ENCODE peak calls at places on chromosomes 16 and 17, in nine cellular contexts. F, G, L, O, Z, S, Q, K and W are unnamed samples.

GRCh38 chr17:42459983-42460300 is 1.3 kb downstream of the ATP6V0A1 start:
- DNase-seq in O (no peak), Q (peak; percentile 68), K (peak; percentile 90), Z (peak; percentile 54), F (peak; percentile 83), S (no peak), G (no peak), L (peak; percentile 41), W (no peak)

GRCh38 chr17:39769974-39770587 is 32.3 kb downstream of the GRB7 start:
- DNase-seq in K (no peak), L (peak; percentile 88), Q (peak; percentile 97), O (peak; percentile 80), Z (peak; percentile 60), S (no peak), G (no peak), F (no peak), W (peak; percentile 18)

GRCh38 chr17:69188064-69188463 is 40.6 kb downstream of the ABCA10 start:
- DNase-seq in Q (no peak), G (no peak), O (no peak), L (no peak), S (no peak), Z (no peak), F (peak; percentile 13), K (no peak), W (no peak)

GRCh38 chr17:70624208-70624607 is 454.9 kb downstream of the KCNJ2 start:
- DNase-seq in Z (no peak), L (no peak), G (no peak), S (no peak), K (peak; percentile 43), O (no peak), Q (no peak), F (no peak), W (no peak)

GRCh38 chr16:21159281-21159951 is 942 bp downstream of the LDAF1 start:
- DNase-seq in O (peak; percentile 24), G (peak; percentile 72), L (peak; percentile 39), Z (no peak), F (peak; percentile 17), Q (no peak), S (no peak), K (peak; percentile 68), W (no peak)

GRCh38 chr17:80318166-80318565 is 57.5 kb downstream of the RNF213 start:
- DNase-seq in L (no peak), S (no peak), G (no peak), Q (no peak), F (no peak), O (no peak), Z (no peak), K (no peak), W (no peak)

GRCh38 chr16:57689772-57690558 is 4.6 kb upstream of the DRC7 start:
- DNase-seq in G (no peak), L (no peak), Z (peak; percentile 83), Q (no peak), K (peak; percentile 96), S (no peak), F (peak; percentile 34), O (peak; percentile 77), W (no peak)

GRCh38 chr17:62666801-62667591 is 39.5 kb downstream of the MRC2 start:
- DNase-seq in Z (no peak), K (no peak), Q (no peak), L (no peak), F (no peak), G (no peak), O (no peak), S (no peak), W (no peak)

GRCh38 chr16:89574681-89575246 is 794 bp upstream of the CPNE7 start:
- DNase-seq in G (no peak), S (no peak), Z (peak; percentile 60), O (peak; percentile 46), L (peak; percentile 70), K (peak; percentile 82), Q (peak; percentile 68), F (peak; percentile 74), W (no peak)

GRCh38 chr16:12323007-12323699 is 346.6 kb downstream of the SNX29 start:
- DNase-seq in L (no peak), F (no peak), O (peak; percentile 58), S (no peak), Z (peak; percentile 59), Q (no peak), G (no peak), K (no peak), W (no peak)

GRCh38 chr16:4523686-4524085 is 14.9 kb downstream of the CDIP1 start:
- DNase-seq in O (no peak), F (no peak), L (no peak), Z (no peak), Q (no peak), G (no peak), K (no peak), S (no peak), W (no peak)

GRCh38 chr16:17368951-17369350 is 101.8 kb downstream of the XYLT1 start:
- DNase-seq in L (no peak), F (no peak), O (peak; percentile 45), K (no peak), S (no peak), G (no peak), Z (peak; percentile 60), Q (no peak), W (no peak)

GRCh38 chr16:68645494-68646388 is 631 bp downstream of the CDH3 start:
- DNase-seq in S (no peak), K (no peak), G (no peak), L (peak; percentile 42), F (no peak), Z (no peak), O (no peak), Q (peak; percentile 31), W (no peak)

GRCh38 chr16:4115209-4115940 is 867 bp downstream of the ADCY9 start:
- DNase-seq in Q (peak; percentile 68), L (peak; percentile 71), F (peak; percentile 84), Z (peak; percentile 49), G (no peak), O (peak; percentile 67), K (no peak), S (no peak), W (peak; percentile 51)

GRCh38 chr16:84461029-84461415 is 43.4 kb downstream of the MEAK7 start:
- DNase-seq in K (no peak), O (no peak), F (no peak), S (no peak), G (no peak), Z (no peak), L (no peak), Q (no peak), W (no peak)

GRCh38 chr17:41758601-41759000 is 24.2 kb upstream of the HAP1 start:
- DNase-seq in G (no peak), K (no peak), L (no peak), O (no peak), Z (no peak), S (no peak), F (no peak), Q (no peak), W (no peak)

GRCh38 chr17:73592079-73592415 is 52.2 kb downstream of the SDK2 start:
- DNase-seq in K (no peak), S (no peak), F (no peak), Z (no peak), G (no peak), O (no peak), L (no peak), Q (no peak), W (no peak)